ENCODE peak calls at places on chromosomes 4 and X, in five cellular contexts. O is activated naive CD8-positive, alpha-beta T cell treated with anti-CD3 and anti-CD28 coated beads, Interleukin-2, amount 10 ng/mL, durations not matched to agents 7 days and 5 days; R is activated CD4-positive, alpha-beta T cell treated with anti-CD3 and anti-CD28 coated beads for 36 hours; U is foreskin keratinocyte; B is effector memory CD8-positive, alpha-beta T cell. F is an unnamed sample.

GRCh38 chr4:108166441-108167315 is 2.1 kb downstream of the LEF1 start:
- ATAC-seq in O (peak; percentile 49), R (peak; percentile 35), U (peak; percentile 44), B (peak; percentile 46), F (peak; percentile 49)

GRCh38 chrX:41781500-41781899 is 57.5 kb downstream of the GPR82 start:
- ATAC-seq in O (no peak), R (no peak), U (no peak), B (peak; percentile 61), F (no peak)

GRCh38 chrX:2913118-2913517 is 16.0 kb downstream of the ARSD start:
- ATAC-seq in O (no peak), R (no peak), U (no peak), B (no peak), F (no peak)

GRCh38 chr4:150004481-150004880 is 73.8 kb upstream of the DCLK2 start:
- ATAC-seq in O (no peak), R (no peak), U (no peak), B (no peak), F (no peak)

GRCh38 chrX:37926700-37927099 is 79.3 kb upstream of the DYNLT3 start:
- ATAC-seq in O (no peak), R (peak; percentile 39), U (peak; percentile 43), B (peak; percentile 65), F (no peak)

GRCh38 chr4:168486961-168487820 is 6.9 kb upstream of the DDX60L start:
- ATAC-seq in O (peak; percentile 84), R (peak; percentile 99), U (peak; percentile 95), B (no peak), F (no peak)

GRCh38 chr4:39054497-39054896 is 7.5 kb upstream of the KLHL5 start:
- ATAC-seq in O (no peak), R (no peak), U (no peak), B (no peak), F (no peak)

GRCh38 chr4:36235306-36235705 is 9.0 kb downstream of the ARAP2 start:
- ATAC-seq in O (no peak), R (peak; percentile 60), U (peak; percentile 99), B (peak; percentile 28), F (no peak)

GRCh38 chrX:109672239-109672638 is 47.3 kb upstream of the KCNE5 start:
- ATAC-seq in O (no peak), R (no peak), U (no peak), B (no peak), F (no peak)

GRCh38 chr4:107366900-107367299 is 330.8 kb upstream of the DKK2 start:
- ATAC-seq in O (no peak), R (no peak), U (peak; percentile 55), B (no peak), F (no peak)

GRCh38 chr4:65383589-65384305 is 286.5 kb downstream of the EPHA5 start:
- ATAC-seq in O (no peak), R (no peak), U (peak; percentile 83), B (no peak), F (no peak)

GRCh38 chr4:26741491-26741871 is 119.2 kb upstream of the STIM2 start:
- ATAC-seq in O (no peak), R (no peak), U (no peak), B (no peak), F (no peak)

GRCh38 chrX:40465735-40466551 is 114.8 kb upstream of the ATP6AP2 start:
- ATAC-seq in O (no peak), R (no peak), U (no peak), B (no peak), F (no peak)

GRCh38 chr4:74630551-74630950 is 163.8 kb downstream of the BTC start:
- ATAC-seq in O (no peak), R (no peak), U (no peak), B (no peak), F (no peak)

GRCh38 chr4:182925298-182925738 is 8.1 kb upstream of the DCTD start:
- ATAC-seq in O (peak; percentile 98), R (peak; percentile 98), U (peak; percentile 62), B (peak; percentile 99), F (peak; percentile 96)

GRCh38 chr4:108155373-108155772 is 13.4 kb downstream of the LEF1 start:
- ATAC-seq in O (peak; percentile 28), R (peak; percentile 44), U (peak; percentile 88), B (no peak), F (no peak)

GRCh38 chr4:47471591-47471990 is 8.1 kb upstream of the COMMD8 start:
- ATAC-seq in O (no peak), R (no peak), U (no peak), B (no peak), F (no peak)

GRCh38 chr4:152087335-152087734 is 326.5 kb upstream of the GATB start:
- ATAC-seq in O (no peak), R (no peak), U (no peak), B (no peak), F (no peak)

GRCh38 chrX:107117993-107118321 is 665 bp downstream of the RBM41 start:
- ATAC-seq in O (no peak), R (no peak), U (no peak), B (no peak), F (no peak)

GRCh38 chr4:110452546-110452945 is 23.4 kb upstream of the ENPEP start:
- ATAC-seq in O (no peak), R (no peak), U (no peak), B (no peak), F (peak; percentile 65)

GRCh38 chr4:99845708-99846469 is 29.3 kb downstream of the DAPP1 start:
- ATAC-seq in O (peak; percentile 43), R (peak; percentile 8), U (no peak), B (no peak), F (no peak)

GRCh38 chr4:38062894-38063168 is 102.6 kb downstream of the PTTG2 start:
- ATAC-seq in O (no peak), R (no peak), U (peak; percentile 24), B (no peak), F (no peak)

GRCh38 chr4:16952896-16953605 is 54.6 kb upstream of the LDB2 start:
- ATAC-seq in O (no peak), R (no peak), U (no peak), B (no peak), F (no peak)

GRCh38 chr4:850323-850945 is 24.5 kb upstream of the CPLX1 start:
- ATAC-seq in O (no peak), R (no peak), U (no peak), B (no peak), F (no peak)

GRCh38 chr4:122705035-122705434 is 27.5 kb upstream of the BBS12 start:
- ATAC-seq in O (no peak), R (peak; percentile 33), U (peak; percentile 16), B (no peak), F (no peak)

GRCh38 chr4:184782731-184783472 is 42.9 kb downstream of the ACSL1 start:
- ATAC-seq in O (peak; percentile 63), R (peak; percentile 23), U (no peak), B (no peak), F (peak; percentile 53)

GRCh38 chr4:184853385-184853784 is 27.6 kb upstream of the ACSL1 start:
- ATAC-seq in O (no peak), R (no peak), U (no peak), B (no peak), F (no peak)

GRCh38 chr4:39442910-39443480 is 15.7 kb downstream of the RPL9 start:
- ATAC-seq in O (no peak), R (peak; percentile 57), U (no peak), B (no peak), F (no peak)

GRCh38 chr4:6179362-6179761 is 21.0 kb downstream of the JAKMIP1 start:
- ATAC-seq in O (peak; percentile 34), R (no peak), U (no peak), B (peak; percentile 28), F (no peak)

GRCh38 chrX:79117078-79117477 is 27.4 kb upstream of the GPR174 start:
- ATAC-seq in O (peak; percentile 85), R (peak; percentile 53), U (no peak), B (no peak), F (no peak)

GRCh38 chrX:78957768-78958130 is 12.6 kb downstream of the P2RY10 start:
- ATAC-seq in O (no peak), R (no peak), U (no peak), B (peak; percentile 47), F (peak; percentile 93)

GRCh38 chr4:2812985-2813384 is 20.1 kb downstream of the SH3BP2 start:
- ATAC-seq in O (no peak), R (no peak), U (no peak), B (no peak), F (no peak)

GRCh38 chr4:74674750-74675149 is 119.6 kb downstream of the BTC start:
- ATAC-seq in O (no peak), R (no peak), U (no peak), B (no peak), F (no peak)

GRCh38 chr4:110518889-110519490 is 43.0 kb downstream of the ENPEP start:
- ATAC-seq in O (no peak), R (no peak), U (no peak), B (no peak), F (no peak)

GRCh38 chr4:127249066-127249766 is 383.5 kb upstream of the INTU start:
- ATAC-seq in O (no peak), R (no peak), U (peak; percentile 50), B (no peak), F (no peak)

GRCh38 chr4:53558061-53558801 is 33.1 kb downstream of the LNX1 start:
- ATAC-seq in O (no peak), R (no peak), U (peak; percentile 84), B (no peak), F (no peak)

F was measured in stimulated activated memory B cell treated with anti-CD40 and anti-IgM and Interleukin-4, amounts not matched to agents 10 μg/mL and 1 μg/mL and 100 μg/mL, for 72 hours.